ENCODE peak calls at places on chromosomes 12 and 14, in seven cellular contexts. One of them, this sample, is unnamed.

GRCh38 chr14:100302616-100303015 is 3.6 kb downstream of the SLC25A29 start:
- DNase-seq in Panc1: no peak
- DNase-seq in sigmoid colon: no peak
- DNase-seq in H1: no peak
- DNase-seq in HL-60: no peak
- DNase-seq in GM12892: no peak
- DNase-seq in spleen: peak
- DNase-seq in this sample: no peak

GRCh38 chr14:63867926-63868921 is 15.4 kb downstream of the SYNE2 start:
- DNase-seq in Panc1: no peak
- DNase-seq in sigmoid colon: no peak
- DNase-seq in H1: no peak
- DNase-seq in HL-60: no peak
- DNase-seq in GM12892: no peak
- DNase-seq in spleen: no peak
- DNase-seq in this sample: no peak

GRCh38 chr14:85233756-85234545 is 296.0 kb upstream of the FLRT2 start:
- DNase-seq in Panc1: peak
- DNase-seq in sigmoid colon: no peak
- DNase-seq in H1: no peak
- DNase-seq in HL-60: no peak
- DNase-seq in GM12892: no peak
- DNase-seq in spleen: no peak
- DNase-seq in this sample: no peak

GRCh38 chr12:32454866-32455265 is 55.5 kb downstream of the FGD4 start:
- DNase-seq in Panc1: no peak
- DNase-seq in sigmoid colon: no peak
- DNase-seq in H1: no peak
- DNase-seq in HL-60: no peak
- DNase-seq in GM12892: no peak
- DNase-seq in spleen: no peak
- DNase-seq in this sample: no peak

GRCh38 chr12:14281539-14281938 is 83.9 kb upstream of the ATF7IP start:
- DNase-seq in Panc1: no peak
- DNase-seq in sigmoid colon: no peak
- DNase-seq in H1: no peak
- DNase-seq in HL-60: no peak
- DNase-seq in GM12892: no peak
- DNase-seq in spleen: no peak
- DNase-seq in this sample: no peak

GRCh38 chr14:100384819-100385813 is 62.0 kb downstream of the SLC25A47 start:
- DNase-seq in Panc1: no peak
- DNase-seq in sigmoid colon: no peak
- DNase-seq in H1: no peak
- DNase-seq in HL-60: peak
- DNase-seq in GM12892: no peak
- DNase-seq in spleen: no peak
- DNase-seq in this sample: no peak

GRCh38 chr12:108839011-108839889 is 18.1 kb downstream of the SSH1 start:
- DNase-seq in Panc1: no peak
- DNase-seq in sigmoid colon: peak
- DNase-seq in H1: no peak
- DNase-seq in HL-60: no peak
- DNase-seq in GM12892: no peak
- DNase-seq in spleen: peak
- DNase-seq in this sample: no peak

GRCh38 chr14:32028599-32028998 is 48.5 kb upstream of the ARHGAP5 start:
- DNase-seq in Panc1: no peak
- DNase-seq in sigmoid colon: no peak
- DNase-seq in H1: no peak
- DNase-seq in HL-60: peak
- DNase-seq in GM12892: no peak
- DNase-seq in spleen: no peak
- DNase-seq in this sample: no peak

GRCh38 chr12:15268927-15269552 is 47.8 kb upstream of the RERG start:
- DNase-seq in Panc1: peak
- DNase-seq in sigmoid colon: peak
- DNase-seq in H1: no peak
- DNase-seq in HL-60: peak
- DNase-seq in GM12892: peak
- DNase-seq in spleen: no peak
- DNase-seq in this sample: peak

GRCh38 chr14:54782803-54783659 is 119.6 kb downstream of the GCH1 start:
- DNase-seq in Panc1: no peak
- DNase-seq in sigmoid colon: peak
- DNase-seq in H1: no peak
- DNase-seq in HL-60: peak
- DNase-seq in GM12892: peak
- DNase-seq in spleen: no peak
- DNase-seq in this sample: peak

GRCh38 chr12:89671469-89671868 is 37.2 kb downstream of the ATP2B1 start:
- DNase-seq in Panc1: no peak
- DNase-seq in sigmoid colon: no peak
- DNase-seq in H1: no peak
- DNase-seq in HL-60: no peak
- DNase-seq in GM12892: no peak
- DNase-seq in spleen: no peak
- DNase-seq in this sample: no peak

GRCh38 chr12:24109381-24110039 is 160.0 kb upstream of the SOX5 start:
- DNase-seq in Panc1: no peak
- DNase-seq in sigmoid colon: no peak
- DNase-seq in H1: no peak
- DNase-seq in HL-60: no peak
- DNase-seq in GM12892: peak
- DNase-seq in spleen: no peak
- DNase-seq in this sample: peak

GRCh38 chr12:87116778-87117177 is 860.6 kb upstream of the MGAT4C start:
- DNase-seq in Panc1: no peak
- DNase-seq in sigmoid colon: no peak
- DNase-seq in H1: no peak
- DNase-seq in HL-60: no peak
- DNase-seq in GM12892: no peak
- DNase-seq in spleen: no peak
- DNase-seq in this sample: no peak

GRCh38 chr14:74964787-74965769 is 9.7 kb upstream of the PGF start:
- DNase-seq in Panc1: no peak
- DNase-seq in sigmoid colon: peak
- DNase-seq in H1: no peak
- DNase-seq in HL-60: no peak
- DNase-seq in GM12892: no peak
- DNase-seq in spleen: no peak
- DNase-seq in this sample: no peak

GRCh38 chr14:30443368-30444007 is 115.5 kb upstream of the G2E3 start:
- DNase-seq in Panc1: peak
- DNase-seq in sigmoid colon: no peak
- DNase-seq in H1: no peak
- DNase-seq in HL-60: no peak
- DNase-seq in GM12892: no peak
- DNase-seq in spleen: no peak
- DNase-seq in this sample: peak

GRCh38 chr14:99946652-99947489 is 118.4 kb upstream of the EVL start:
- DNase-seq in Panc1: no peak
- DNase-seq in sigmoid colon: peak
- DNase-seq in H1: peak
- DNase-seq in HL-60: peak
- DNase-seq in GM12892: peak
- DNase-seq in spleen: no peak
- DNase-seq in this sample: peak

GRCh38 chr12:127260531-127260930 is 1006.4 kb upstream of the TMEM132C start:
- DNase-seq in Panc1: no peak
- DNase-seq in sigmoid colon: no peak
- DNase-seq in H1: no peak
- DNase-seq in HL-60: no peak
- DNase-seq in GM12892: no peak
- DNase-seq in spleen: no peak
- DNase-seq in this sample: no peak

GRCh38 chr12:14284189-14284722 is 81.2 kb upstream of the ATF7IP start:
- DNase-seq in Panc1: no peak
- DNase-seq in sigmoid colon: peak
- DNase-seq in H1: no peak
- DNase-seq in HL-60: no peak
- DNase-seq in GM12892: no peak
- DNase-seq in spleen: no peak
- DNase-seq in this sample: no peak

GRCh38 chr12:51934080-51934479 is 17.4 kb upstream of the ACVR1B start:
- DNase-seq in Panc1: no peak
- DNase-seq in sigmoid colon: no peak
- DNase-seq in H1: no peak
- DNase-seq in HL-60: no peak
- DNase-seq in GM12892: no peak
- DNase-seq in spleen: no peak
- DNase-seq in this sample: no peak

DNA sequence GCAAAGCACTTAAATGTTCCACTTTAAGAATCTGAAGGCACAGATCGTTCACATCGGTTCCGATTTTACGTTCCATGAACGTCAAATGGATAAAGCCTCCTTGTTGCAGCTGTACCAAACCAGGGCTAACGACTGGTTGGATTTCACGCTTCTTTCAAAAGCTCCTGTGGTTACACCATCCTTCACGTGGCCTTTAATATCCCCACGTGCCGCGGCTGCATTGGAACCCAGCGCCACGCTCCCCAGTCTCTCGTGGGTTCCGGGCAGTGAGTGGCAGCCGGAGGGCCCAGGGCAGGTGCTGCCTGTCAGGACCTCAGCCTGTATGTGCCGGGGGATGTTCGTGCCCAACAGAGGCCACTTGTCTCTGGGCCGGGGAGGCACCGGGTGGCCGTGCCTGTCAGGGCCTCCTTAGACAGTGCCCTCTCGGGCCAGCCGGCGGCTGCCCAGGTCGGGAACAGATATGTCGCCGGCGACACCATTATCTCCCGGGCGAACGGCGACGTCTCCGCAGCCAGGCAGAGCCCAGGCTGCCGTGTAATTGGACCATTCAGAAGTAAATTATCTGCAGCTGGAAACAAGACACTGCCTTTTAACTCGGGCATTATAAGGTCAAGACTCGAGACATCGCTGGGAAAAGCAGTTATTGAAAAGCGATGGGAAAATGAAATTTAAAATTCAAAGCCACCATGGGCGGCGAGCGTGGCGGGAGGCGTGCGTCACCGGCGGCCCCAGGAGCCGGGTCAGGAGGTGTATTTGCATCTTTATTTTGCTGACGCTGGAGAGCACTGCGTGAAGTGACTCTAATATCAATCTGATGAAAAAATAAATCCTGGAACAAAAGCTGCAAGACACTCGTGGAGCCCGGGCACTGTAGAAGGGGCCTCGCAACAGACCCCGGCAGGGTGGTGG is 195.8 kb downstream of the KIF26A start:
- DNase-seq in Panc1: no peak
- DNase-seq in sigmoid colon: no peak
- DNase-seq in H1: no peak
- DNase-seq in HL-60: no peak
- DNase-seq in GM12892: no peak
- DNase-seq in spleen: peak
- DNase-seq in this sample: no peak
- TF ChIP-seq POLR2AphosphoS5 in Panc1: no peak
- TF ChIP-seq POLR2AphosphoS5 in sigmoid colon: no peak
- TF ChIP-seq POLR2AphosphoS5 in H1: no peak
- TF ChIP-seq POLR2AphosphoS5 in HL-60: no peak
- TF ChIP-seq POLR2AphosphoS5 in GM12892: no peak
- TF ChIP-seq POLR2AphosphoS5 in spleen: no peak
- TF ChIP-seq POLR2AphosphoS5 in this sample: no peak

DNA sequence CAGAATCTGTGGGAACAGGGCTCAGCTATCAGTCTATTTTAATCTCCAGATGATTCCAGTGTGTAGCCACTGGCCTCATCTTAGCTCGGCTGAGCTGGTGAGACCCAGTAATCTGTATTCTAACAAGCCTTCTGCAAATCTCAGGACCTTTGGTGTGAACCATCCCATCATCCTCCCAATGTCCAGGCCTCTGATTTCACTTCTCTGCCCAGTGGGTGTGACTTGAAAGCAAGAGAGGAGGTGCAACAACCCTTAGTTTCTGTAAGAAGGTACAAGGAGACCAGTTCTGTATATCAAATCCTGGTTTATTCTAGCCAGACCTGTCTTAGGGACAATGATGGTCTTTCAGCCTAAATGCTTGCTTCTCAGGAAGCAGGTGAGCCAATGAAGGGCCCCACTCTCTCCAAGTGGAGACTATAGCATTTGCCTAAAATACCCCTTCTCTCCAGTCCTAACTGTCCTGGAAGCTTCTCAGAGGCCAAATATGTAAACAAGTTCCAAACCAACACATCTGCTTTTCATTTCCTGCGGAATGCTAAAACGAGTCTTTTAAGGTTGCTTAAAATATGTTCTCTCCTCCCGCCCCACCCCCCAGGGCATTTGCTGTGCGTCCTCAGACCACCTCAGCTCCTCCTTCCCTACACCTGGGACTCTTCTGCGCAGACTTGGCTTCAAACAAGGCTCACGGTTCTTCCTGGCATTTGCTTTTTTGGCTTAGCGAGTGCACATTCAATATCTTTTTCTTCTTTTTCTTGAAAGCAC is 78.4 kb upstream of the FUT8 start:
- DNase-seq in Panc1: no peak
- DNase-seq in sigmoid colon: peak
- DNase-seq in H1: no peak
- DNase-seq in HL-60: no peak
- DNase-seq in GM12892: no peak
- DNase-seq in spleen: no peak
- DNase-seq in this sample: no peak
- TF ChIP-seq POLR2AphosphoS5 in Panc1: no peak
- TF ChIP-seq POLR2AphosphoS5 in sigmoid colon: peak
- TF ChIP-seq POLR2AphosphoS5 in H1: no peak
- TF ChIP-seq POLR2AphosphoS5 in HL-60: no peak
- TF ChIP-seq POLR2AphosphoS5 in GM12892: no peak
- TF ChIP-seq POLR2AphosphoS5 in spleen: peak
- TF ChIP-seq POLR2AphosphoS5 in this sample: no peak

GRCh38 chr12:2845280-2845679 is 10.4 kb upstream of the NRIP2 start:
- DNase-seq in Panc1: no peak
- DNase-seq in sigmoid colon: no peak
- DNase-seq in H1: no peak
- DNase-seq in HL-60: no peak
- DNase-seq in GM12892: no peak
- DNase-seq in spleen: no peak
- DNase-seq in this sample: no peak
- TF ChIP-seq POLR2AphosphoS5 in Panc1: no peak
- TF ChIP-seq POLR2AphosphoS5 in sigmoid colon: no peak
- TF ChIP-seq POLR2AphosphoS5 in H1: no peak
- TF ChIP-seq POLR2AphosphoS5 in HL-60: no peak
- TF ChIP-seq POLR2AphosphoS5 in GM12892: no peak
- TF ChIP-seq POLR2AphosphoS5 in spleen: peak
- TF ChIP-seq POLR2AphosphoS5 in this sample: no peak

DNA sequence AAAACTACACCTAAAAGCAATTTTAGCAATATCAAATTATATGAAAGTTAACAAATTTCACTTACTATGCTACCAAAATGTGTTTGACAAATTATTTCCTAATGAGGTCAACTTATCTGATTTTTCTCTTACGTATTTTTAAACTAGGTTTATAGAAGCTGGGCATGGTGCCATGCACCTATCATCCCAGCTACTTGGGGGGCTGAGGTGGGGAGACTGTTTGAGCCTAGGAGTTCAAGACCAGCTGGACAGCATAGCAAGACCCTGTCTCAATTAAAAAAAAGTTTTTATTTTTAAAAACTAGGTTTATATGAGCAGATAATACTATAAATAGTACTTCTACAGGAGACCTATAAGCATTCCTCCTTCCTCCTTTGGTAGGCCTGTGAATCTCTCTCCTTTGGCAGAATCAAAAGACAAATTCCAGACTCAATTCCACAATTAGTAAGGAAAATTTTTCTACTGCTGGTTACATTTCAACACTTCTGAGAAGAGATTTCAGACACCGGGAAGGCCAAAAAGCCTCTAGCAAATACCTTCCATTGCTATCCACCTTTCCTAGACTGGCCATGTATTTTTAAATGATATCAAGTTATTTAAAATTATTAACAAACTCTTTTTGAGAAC is 34.5 kb downstream of the CDK17 start:
- DNase-seq in Panc1: no peak
- DNase-seq in sigmoid colon: no peak
- DNase-seq in H1: no peak
- DNase-seq in HL-60: no peak
- DNase-seq in GM12892: no peak
- DNase-seq in spleen: no peak
- DNase-seq in this sample: no peak
- TF ChIP-seq POLR2AphosphoS5 in Panc1: no peak
- TF ChIP-seq POLR2AphosphoS5 in sigmoid colon: no peak
- TF ChIP-seq POLR2AphosphoS5 in H1: no peak
- TF ChIP-seq POLR2AphosphoS5 in HL-60: no peak
- TF ChIP-seq POLR2AphosphoS5 in GM12892: no peak
- TF ChIP-seq POLR2AphosphoS5 in spleen: no peak
- TF ChIP-seq POLR2AphosphoS5 in this sample: no peak